ENCODE peak calls at places on chromosomes 1 and 21, in four cellular contexts. Z is lower lobe of right lung, G is cardiac muscle cell, V is RWPE1. O is an unnamed sample.

GRCh38 chr1:154837034-154837678 is 32.9 kb downstream of the KCNN3 start:
- DNase-seq in Z (no peak), G (peak), V (no peak), O (peak)

GRCh38 chr1:9559673-9560072 is 20.4 kb downstream of the SLC25A33 start:
- DNase-seq in Z (no peak), G (no peak), V (no peak), O (no peak)

GRCh38 chr1:234533034-234533571 is 54.1 kb upstream of the TARBP1 start:
- DNase-seq in Z (no peak), G (peak), V (peak), O (peak)

GRCh38 chr1:31164291-31164690 is 75.4 kb downstream of the NKAIN1 start:
- DNase-seq in Z (no peak), G (no peak), V (no peak), O (no peak)

GRCh38 chr1:42420911-42421585 is 34.8 kb downstream of the ZMYND12 start:
- DNase-seq in Z (no peak), G (peak), V (no peak), O (peak)

GRCh38 chr1:90902672-90903071 is 119.2 kb downstream of the ZNF644 start:
- DNase-seq in Z (no peak), G (no peak), V (no peak), O (no peak)

GRCh38 chr1:6596351-6596750 is 6.3 kb downstream of the KLHL21 start:
- DNase-seq in Z (no peak), G (no peak), V (no peak), O (no peak)

GRCh38 chr1:119372493-119373086 is 4.0 kb downstream of the HAO2 start:
- DNase-seq in Z (no peak), G (peak), V (peak), O (no peak)

GRCh38 chr1:50060279-50060678 is 36.5 kb upstream of the AGBL4 start:
- DNase-seq in Z (no peak), G (no peak), V (no peak), O (no peak)

GRCh38 chr1:238779676-238780075 is 606.7 kb upstream of the CHRM3 start:
- DNase-seq in Z (no peak), G (no peak), V (no peak), O (no peak)

GRCh38 chr1:56577859-56578663 is 1.3 kb downstream of the PLPP3 start:
- DNase-seq in Z (peak), G (peak), V (peak), O (peak)

GRCh38 chr1:230749635-230750034 is 2.4 kb downstream of the CAPN9 start:
- DNase-seq in Z (no peak), G (no peak), V (no peak), O (no peak)

GRCh38 chr1:230750986-230751625 is 3.9 kb downstream of the CAPN9 start:
- DNase-seq in Z (no peak), G (no peak), V (no peak), O (no peak)

GRCh38 chr1:230749150-230749549 is 2.0 kb downstream of the CAPN9 start:
- DNase-seq in Z (no peak), G (no peak), V (no peak), O (no peak)

GRCh38 chr1:230752407-230752806 is 5.2 kb downstream of the CAPN9 start:
- DNase-seq in Z (peak), G (no peak), V (no peak), O (no peak)

GRCh38 chr1:230750576-230750975 is 3.4 kb downstream of the CAPN9 start:
- DNase-seq in Z (no peak), G (no peak), V (no peak), O (no peak)
- H3K27ac ChIP-seq in Z (no peak), G (no peak), V (no peak), O (no peak)

GRCh38 chr1:153534933-153535663 is 693 bp downstream of the S100A6 start:
- DNase-seq in Z (peak), G (peak), V (no peak), O (peak)

GRCh38 chr1:153534226-153534932 is 1.4 kb downstream of the S100A6 start:
- DNase-seq in Z (no peak), G (no peak), V (peak), O (no peak)

GRCh38 chr1:153532161-153532560 is 3.6 kb downstream of the S100A6 start:
- DNase-seq in Z (no peak), G (no peak), V (no peak), O (no peak)

GRCh38 chr1:153532769-153533599 is 2.8 kb downstream of the S100A6 start:
- DNase-seq in Z (peak), G (peak), V (peak), O (peak)

DNA sequence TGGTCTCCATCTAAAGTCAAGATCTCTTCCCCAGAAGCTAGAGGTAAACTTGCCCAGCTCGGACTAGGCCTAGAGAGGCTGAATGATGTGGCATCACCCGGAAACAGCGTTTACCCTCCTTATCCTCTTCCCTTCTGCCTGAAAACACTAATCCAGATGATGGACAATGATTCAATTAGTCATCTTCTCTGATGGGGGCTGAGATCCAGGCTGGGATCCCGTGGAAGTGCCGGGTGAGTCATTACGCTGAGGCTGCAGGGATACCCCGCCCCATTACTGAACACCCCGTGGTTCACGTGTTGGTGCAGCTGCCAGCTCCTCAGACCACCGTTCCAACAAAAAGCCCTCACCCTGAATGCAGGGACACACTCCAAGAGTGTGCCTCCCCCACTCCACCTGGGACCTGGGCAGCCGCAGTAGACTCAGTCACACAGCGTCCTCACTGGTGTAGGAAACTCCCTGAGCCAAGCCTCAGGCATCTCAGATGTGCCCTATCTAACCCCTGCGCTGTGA is 2.0 kb downstream of the S100A6 start:
- DNase-seq in Z (no peak), G (peak), V (peak), O (peak)
- H3K27ac ChIP-seq in Z (peak), G (no peak), V (peak), O (peak)

GRCh38 chr1:16210581-16210980 is 1.9 kb downstream of the ARHGEF19 start:
- DNase-seq in Z (no peak), G (no peak), V (no peak), O (no peak)
- H3K27ac ChIP-seq in Z (no peak), G (no peak), V (no peak), O (no peak)

DNA sequence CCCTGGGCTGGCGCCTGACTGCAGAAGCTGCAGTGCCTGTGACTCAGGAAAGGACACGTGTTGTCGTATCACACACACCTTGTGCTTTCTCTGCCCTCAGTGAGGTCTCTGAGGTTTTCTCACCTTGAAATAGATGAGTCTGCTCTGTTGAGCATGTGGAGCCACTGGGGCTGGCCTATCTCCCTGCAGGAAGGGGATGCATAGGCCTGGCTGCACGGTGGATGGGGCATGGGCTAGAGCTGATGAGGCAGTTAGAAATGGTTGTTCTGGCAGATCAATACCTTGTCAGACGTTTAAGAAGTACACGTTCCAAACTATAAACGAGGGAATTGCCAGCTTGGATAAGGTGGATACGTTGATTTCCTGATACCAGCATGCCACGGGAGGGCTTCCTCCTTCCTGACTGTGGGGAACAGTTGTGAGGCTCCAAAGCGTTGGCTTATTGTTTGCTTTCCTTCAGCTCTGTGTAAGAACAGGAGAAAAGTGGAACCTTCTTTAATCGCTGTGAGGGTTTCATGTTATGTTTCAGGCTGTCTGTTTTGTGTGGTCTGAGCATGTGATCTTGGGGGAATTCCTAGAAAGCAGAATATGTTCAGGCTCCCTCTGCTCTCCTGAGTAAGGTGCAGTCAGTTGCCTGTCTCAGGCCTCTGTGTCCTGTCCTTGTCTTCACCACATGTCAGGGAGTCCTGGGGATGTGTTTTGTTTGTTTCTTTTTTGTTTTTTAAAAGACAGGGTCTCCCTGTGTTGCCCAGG is 44.8 kb downstream of the PCNT start:
- DNase-seq in Z (no peak), G (no peak), V (no peak), O (no peak)
- H3K27ac ChIP-seq in Z (no peak), G (no peak), V (no peak), O (no peak)

DNA sequence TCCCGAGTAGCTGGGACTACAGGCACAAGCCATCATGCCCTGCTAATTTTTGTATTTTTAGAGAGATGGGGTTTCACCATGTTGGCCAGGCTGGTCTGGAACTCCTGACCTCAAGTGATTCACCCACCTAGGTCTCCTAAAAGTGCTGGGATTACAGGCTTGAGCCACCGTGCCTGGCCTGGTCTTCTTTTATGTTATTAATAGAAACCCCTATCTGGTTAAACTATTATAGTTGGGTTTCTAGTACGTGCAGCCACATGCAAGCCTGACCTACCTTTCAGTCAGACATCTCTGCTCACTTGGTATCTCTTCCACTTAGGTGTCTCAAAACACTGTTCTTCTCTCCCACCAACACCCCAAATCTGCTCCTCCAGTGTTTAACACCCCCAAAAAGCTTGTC is 34.4 kb downstream of the PSEN2 start:
- DNase-seq in Z (no peak), G (no peak), V (no peak), O (no peak)
- H3K27ac ChIP-seq in Z (no peak), G (no peak), V (no peak), O (peak)

DNA sequence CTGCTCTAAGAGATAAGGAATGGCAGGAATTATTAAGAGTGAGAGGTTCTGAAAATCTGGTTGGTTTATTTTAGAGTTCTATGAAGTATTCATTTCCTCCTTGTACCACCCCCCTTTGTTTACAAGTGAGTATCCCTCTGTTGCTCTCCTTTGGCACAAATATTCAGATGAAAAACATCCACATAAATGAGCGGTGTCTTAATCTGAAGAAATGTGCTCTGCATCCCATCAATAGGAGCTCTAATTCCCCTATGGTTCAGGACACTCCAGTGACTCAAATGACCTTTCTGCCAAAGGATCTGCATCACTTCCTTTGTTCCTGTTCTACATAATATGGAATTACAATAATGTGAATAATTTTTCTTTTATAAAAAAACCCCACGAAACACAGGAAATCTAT is 16.6 kb downstream of the DDAH1 start:
- DNase-seq in Z (no peak), G (peak), V (no peak), O (no peak)
- H3K27ac ChIP-seq in Z (no peak), G (no peak), V (no peak), O (peak)

GRCh38 chr1:213985181-213986019 is 2.4 kb upstream of the PROX1 start:
- DNase-seq in Z (no peak), G (no peak), V (no peak), O (no peak)
- H3K27ac ChIP-seq in Z (no peak), G (peak), V (no peak), O (peak)

O was measured in left ventricle myocardium inferior.